ENCODE peak calls at places on chromosomes 3 and 15, in five cellular contexts. V is epithelial cell of prostate, H is dermis microvascular lymphatic vessel endothelial cell, E is A549, U is NCI-H510A. Q is an unnamed sample.

GRCh38 chr3:177437513-177438337 is 240.4 kb upstream of the TBL1XR1 start:
- DNase-seq in V (no peak), U (no peak), E (no peak), H (no peak), Q (no peak)

GRCh38 chr3:19954676-19955075 is 7.8 kb downstream of the RAB5A start:
- DNase-seq in U (no peak), V (no peak), E (no peak), H (no peak), Q (no peak)

GRCh38 chr15:84023636-84024035 is 211.9 kb upstream of the GOLGA6L4 start:
- DNase-seq in H (peak), E (peak), V (no peak), U (no peak), Q (peak)

GRCh38 chr3:194120789-194121770 is 14.9 kb upstream of the HES1 start:
- DNase-seq in V (no peak), E (no peak), H (no peak), U (no peak), Q (no peak)

GRCh38 chr15:70954176-70954575 is 61.5 kb downstream of the LRRC49 start:
- DNase-seq in E (no peak), H (no peak), U (no peak), V (no peak), Q (no peak)

GRCh38 chr15:40008061-40008460 is 30.9 kb downstream of the SRP14 start:
- DNase-seq in H (no peak), U (no peak), V (no peak), E (no peak), Q (no peak)

GRCh38 chr15:92843819-92844218 is 56.3 kb upstream of the CHD2 start:
- DNase-seq in H (no peak), U (no peak), V (no peak), E (no peak), Q (no peak)

GRCh38 chr3:22714758-22715157 is 488.4 kb upstream of the UBE2E2 start:
- DNase-seq in U (no peak), E (no peak), V (no peak), H (no peak), Q (no peak)

GRCh38 chr3:126014252-126014651 is 45.3 kb downstream of the ROPN1B start:
- DNase-seq in H (no peak), E (no peak), V (no peak), U (no peak), Q (no peak)

GRCh38 chr15:60412807-60413597 is 15.2 kb upstream of the ANXA2 start:
- DNase-seq in U (no peak), E (no peak), V (no peak), H (no peak), Q (no peak)

GRCh38 chr3:42229942-42230688 is 35.9 kb downstream of the CCK start:
- DNase-seq in H (peak), V (no peak), U (no peak), E (peak), Q (peak)

GRCh38 chr3:70603103-70603502 is 290.7 kb upstream of the MDFIC2 start:
- DNase-seq in U (no peak), E (no peak), H (no peak), V (no peak), Q (no peak)

GRCh38 chr3:97981886-97982285 is 9.7 kb upstream of the RIOX2 start:
- DNase-seq in E (no peak), V (no peak), H (peak), U (no peak), Q (no peak)

GRCh38 chr3:153144779-153145178 is 17.2 kb upstream of the RAP2B start:
- DNase-seq in H (peak), V (no peak), E (no peak), U (no peak), Q (no peak)

GRCh38 chr3:26596325-26596724 is 26.2 kb upstream of the LRRC3B start:
- DNase-seq in E (no peak), U (no peak), H (no peak), V (no peak), Q (no peak)

GRCh38 chr3:188303823-188304222 is 149.9 kb downstream of the LPP start:
- DNase-seq in U (no peak), E (no peak), H (no peak), V (no peak), Q (no peak)

GRCh38 chr15:89836255-89837133 is 21.8 kb upstream of the ANPEP start:
- DNase-seq in V (no peak), E (no peak), U (no peak), H (peak), Q (no peak)

GRCh38 chr3:105747621-105748165 is 121.1 kb downstream of the CBLB start:
- DNase-seq in E (no peak), U (no peak), H (no peak), V (no peak), Q (no peak)

GRCh38 chr15:93985173-93985572 is 246.2 kb upstream of the MCTP2 start:
- DNase-seq in H (no peak), V (no peak), E (no peak), U (no peak), Q (no peak)

GRCh38 chr3:110528305-110529121 is 543.1 kb upstream of the NECTIN3 start:
- DNase-seq in H (no peak), E (no peak), V (no peak), U (no peak), Q (no peak)

GRCh38 chr3:97940034-97940433 is 32.2 kb downstream of the RIOX2 start:
- DNase-seq in E (no peak), H (peak), U (no peak), V (no peak), Q (peak)

GRCh38 chr3:98812851-98813374 is 49.8 kb downstream of the ST3GAL6 start:
- DNase-seq in H (peak), V (no peak), U (no peak), E (peak), Q (peak)